ENCODE peak calls at places on chromosome 17, in seven cellular contexts. X, V, D, F, M, U and H are unnamed samples.

GRCh38 chr17:61351745-61352407 is 47.8 kb upstream of the TBX2 start:
- DNase-seq in X (no peak), V (peak), D (no peak), F (no peak), M (no peak), U (no peak), H (no peak)

GRCh38 chr17:76570877-76571471 is 14.7 kb downstream of the ST6GALNAC2 start:
- DNase-seq in X (no peak), V (no peak), D (no peak), F (peak), M (no peak), U (no peak), H (no peak)

GRCh38 chr17:14922421-14922820 is 342.7 kb downstream of the PMP22 start:
- DNase-seq in X (no peak), V (peak), D (no peak), F (no peak), M (no peak), U (no peak), H (peak)

GRCh38 chr17:77456951-77457548 is 316.3 kb downstream of the SEC14L1 start:
- DNase-seq in X (no peak), V (no peak), D (no peak), F (no peak), M (no peak), U (no peak), H (no peak)

GRCh38 chr17:72726936-72727335 is 365.6 kb downstream of the SLC39A11 start:
- DNase-seq in X (no peak), V (no peak), D (no peak), F (no peak), M (peak), U (peak), H (peak)

GRCh38 chr17:43701318-43701743 is 39.6 kb upstream of the MEOX1 start:
- DNase-seq in X (peak), V (peak), D (peak), F (no peak), M (peak), U (peak), H (peak)

GRCh38 chr17:58631523-58632323 is 60.1 kb downstream of the TEX14 start:
- DNase-seq in X (peak), V (peak), D (peak), F (peak), M (peak), U (peak), H (peak)

GRCh38 chr17:57597531-57598453 is 147.3 kb downstream of the CCDC182 start:
- DNase-seq in X (peak), V (peak), D (peak), F (peak), M (peak), U (no peak), H (peak)

GRCh38 chr17:12222392-12222791 is 201.7 kb downstream of the MAP2K4 start:
- DNase-seq in X (no peak), V (no peak), D (no peak), F (no peak), M (no peak), U (no peak), H (no peak)

GRCh38 chr17:10121971-10122707 is 76.3 kb downstream of the GAS7 start:
- DNase-seq in X (no peak), V (no peak), D (no peak), F (no peak), M (no peak), U (no peak), H (no peak)

GRCh38 chr17:47318197-47318918 is 5.4 kb upstream of the EFCAB13 start:
- DNase-seq in X (no peak), V (no peak), D (no peak), F (no peak), M (no peak), U (no peak), H (peak)

GRCh38 chr17:29645516-29646051 is 22.9 kb upstream of the CORO6 start:
- DNase-seq in X (no peak), V (peak), D (no peak), F (no peak), M (no peak), U (no peak), H (no peak)

GRCh38 chr17:35287286-35287811 is 44.5 kb downstream of the SLFN5 start:
- DNase-seq in X (no peak), V (no peak), D (no peak), F (no peak), M (no peak), U (no peak), H (no peak)

GRCh38 chr17:77892469-77893143 is 65.9 kb upstream of the TNRC6C start:
- DNase-seq in X (no peak), V (no peak), D (no peak), F (peak), M (peak), U (no peak), H (no peak)

GRCh38 chr17:1577657-1578428 is 15.3 kb upstream of the PITPNA start:
- DNase-seq in X (no peak), V (no peak), D (peak), F (no peak), M (no peak), U (peak), H (no peak)

GRCh38 chr17:83079340-83079747 is at the start of gene METRNL:
- DNase-seq in X (peak), V (peak), D (peak), F (peak), M (peak), U (peak), H (peak)

GRCh38 chr17:47267354-47267828 is 13.8 kb downstream of the ITGB3 start:
- DNase-seq in X (peak), V (peak), D (no peak), F (no peak), M (peak), U (no peak), H (peak)

GRCh38 chr17:80831481-80831880 is 160.2 kb upstream of the CHMP6 start:
- DNase-seq in X (no peak), V (no peak), D (no peak), F (no peak), M (no peak), U (no peak), H (peak)

GRCh38 chr17:40553694-40554534 is 11.4 kb downstream of the CCR7 start:
- DNase-seq in X (no peak), V (peak), D (no peak), F (peak), M (no peak), U (no peak), H (no peak)

GRCh38 chr17:55872374-55872773 is 121.5 kb downstream of the PCTP start:
- DNase-seq in X (no peak), V (no peak), D (no peak), F (no peak), M (no peak), U (no peak), H (no peak)

GRCh38 chr17:65057520-65058075 is 1.1 kb upstream of the GNA13 start:
- DNase-seq in X (no peak), V (no peak), D (no peak), F (no peak), M (no peak), U (no peak), H (no peak)

GRCh38 chr17:32588982-32589381 is 102.2 kb downstream of the CDK5R1 start:
- DNase-seq in X (no peak), V (no peak), D (no peak), F (peak), M (peak), U (no peak), H (no peak)

GRCh38 chr17:6608321-6608720 is 32.2 kb downstream of the KIAA0753 start:
- DNase-seq in X (no peak), V (no peak), D (no peak), F (no peak), M (peak), U (no peak), H (peak)